ENCODE peak calls at places on chromosomes 2 and 18, in seven cellular contexts. One of them, this sample, is unnamed.

GRCh38 chr2:46448656-46449055 is 30.7 kb upstream of the TMEM247 start:
- DNase-seq in upper lobe of right lung: no peak
- DNase-seq in ELF-1: no peak
- DNase-seq in Calu3: no peak
- DNase-seq in mucosa of descending colon: no peak
- DNase-seq in putamen: no peak
- DNase-seq in caudate nucleus: no peak
- DNase-seq in this sample: no peak

GRCh38 chr2:99481941-99482340 is 7.9 kb downstream of the REV1 start:
- DNase-seq in ELF-1: peak; percentile 87
- DNase-seq in Calu3: no peak
- DNase-seq in caudate nucleus: no peak
- DNase-seq in upper lobe of right lung: no peak
- DNase-seq in putamen: no peak
- DNase-seq in mucosa of descending colon: peak; percentile 33
- DNase-seq in this sample: no peak

GRCh38 chr2:181891258-181891965 is at the start of gene ITPRID2:
- DNase-seq in Calu3: peak; percentile 92
- DNase-seq in putamen: peak; percentile 90
- DNase-seq in ELF-1: peak; percentile 84
- DNase-seq in upper lobe of right lung: peak; percentile 95
- DNase-seq in caudate nucleus: peak; percentile 46
- DNase-seq in mucosa of descending colon: peak; percentile 92
- DNase-seq in this sample: peak; percentile 92

GRCh38 chr2:232389327-232389726 is 10.8 kb downstream of the ALPP start:
- DNase-seq in ELF-1: no peak
- DNase-seq in mucosa of descending colon: no peak
- DNase-seq in putamen: no peak
- DNase-seq in Calu3: no peak
- DNase-seq in caudate nucleus: no peak
- DNase-seq in upper lobe of right lung: no peak
- DNase-seq in this sample: no peak

GRCh38 chr2:173386441-173387044 is 31.9 kb downstream of the CDCA7 start:
- DNase-seq in caudate nucleus: no peak
- DNase-seq in upper lobe of right lung: no peak
- DNase-seq in ELF-1: peak; percentile 13
- DNase-seq in mucosa of descending colon: no peak
- DNase-seq in putamen: no peak
- DNase-seq in Calu3: no peak
- DNase-seq in this sample: no peak

GRCh38 chr2:126777620-126777978 is 121.1 kb upstream of the TEX51 start:
- DNase-seq in ELF-1: no peak
- DNase-seq in mucosa of descending colon: no peak
- DNase-seq in putamen: no peak
- DNase-seq in Calu3: no peak
- DNase-seq in caudate nucleus: no peak
- DNase-seq in upper lobe of right lung: peak; percentile 6
- DNase-seq in this sample: no peak

GRCh38 chr18:32405588-32405987 is 65.1 kb downstream of the GAREM1 start:
- DNase-seq in upper lobe of right lung: no peak
- DNase-seq in caudate nucleus: no peak
- DNase-seq in putamen: no peak
- DNase-seq in mucosa of descending colon: no peak
- DNase-seq in Calu3: no peak
- DNase-seq in ELF-1: no peak
- DNase-seq in this sample: no peak

GRCh38 chr18:56085561-56085960 is 497.6 kb upstream of the TCF4 start:
- DNase-seq in putamen: no peak
- DNase-seq in mucosa of descending colon: no peak
- DNase-seq in ELF-1: no peak
- DNase-seq in caudate nucleus: no peak
- DNase-seq in upper lobe of right lung: no peak
- DNase-seq in Calu3: no peak
- DNase-seq in this sample: no peak

GRCh38 chr18:47997338-47997780 is 66.9 kb upstream of the SMAD2 start:
- DNase-seq in mucosa of descending colon: no peak
- DNase-seq in Calu3: peak; percentile 35
- DNase-seq in ELF-1: peak; percentile 80
- DNase-seq in caudate nucleus: no peak
- DNase-seq in upper lobe of right lung: no peak
- DNase-seq in putamen: no peak
- DNase-seq in this sample: no peak

GRCh38 chr2:43186679-43187374 is 39.6 kb downstream of the ZFP36L2 start:
- DNase-seq in Calu3: no peak
- DNase-seq in ELF-1: peak; percentile 94
- DNase-seq in upper lobe of right lung: no peak
- DNase-seq in putamen: no peak
- DNase-seq in caudate nucleus: no peak
- DNase-seq in mucosa of descending colon: peak; percentile 79
- DNase-seq in this sample: no peak

GRCh38 chr2:85264471-85264870 is 63.3 kb downstream of the TGOLN2 start:
- DNase-seq in mucosa of descending colon: no peak
- DNase-seq in upper lobe of right lung: no peak
- DNase-seq in caudate nucleus: no peak
- DNase-seq in putamen: no peak
- DNase-seq in Calu3: no peak
- DNase-seq in ELF-1: no peak
- DNase-seq in this sample: no peak

GRCh38 chr2:155733091-155733870 is 599.2 kb downstream of the NR4A2 start:
- DNase-seq in mucosa of descending colon: no peak
- DNase-seq in Calu3: no peak
- DNase-seq in ELF-1: no peak
- DNase-seq in putamen: peak; percentile 91
- DNase-seq in upper lobe of right lung: no peak
- DNase-seq in caudate nucleus: peak; percentile 3
- DNase-seq in this sample: no peak

GRCh38 chr2:26849056-26850001 is 1.4 kb downstream of the DPYSL5 start:
- DNase-seq in upper lobe of right lung: no peak
- DNase-seq in putamen: peak; percentile 29
- DNase-seq in ELF-1: peak; percentile 49
- DNase-seq in Calu3: no peak
- DNase-seq in caudate nucleus: no peak
- DNase-seq in mucosa of descending colon: no peak
- DNase-seq in this sample: no peak

GRCh38 chr18:59876310-59876626 is 23.5 kb upstream of the PMAIP1 start:
- DNase-seq in Calu3: no peak
- DNase-seq in mucosa of descending colon: no peak
- DNase-seq in upper lobe of right lung: no peak
- DNase-seq in putamen: no peak
- DNase-seq in ELF-1: no peak
- DNase-seq in caudate nucleus: no peak
- DNase-seq in this sample: no peak

GRCh38 chr2:94602466-94602865 is 268.8 kb upstream of the TEKT4 start:
- DNase-seq in ELF-1: no peak
- DNase-seq in upper lobe of right lung: no peak
- DNase-seq in mucosa of descending colon: no peak
- DNase-seq in caudate nucleus: no peak
- DNase-seq in putamen: no peak
- DNase-seq in Calu3: no peak
- DNase-seq in this sample: no peak

GRCh38 chr2:180656455-180656847 is 324.0 kb upstream of the UBE2E3 start:
- DNase-seq in mucosa of descending colon: no peak
- DNase-seq in ELF-1: no peak
- DNase-seq in upper lobe of right lung: no peak
- DNase-seq in Calu3: peak; percentile 42
- DNase-seq in caudate nucleus: no peak
- DNase-seq in putamen: no peak
- DNase-seq in this sample: no peak

GRCh38 chr2:54872783-54873182 is 149.3 kb downstream of the EML6 start:
- DNase-seq in caudate nucleus: no peak
- DNase-seq in Calu3: no peak
- DNase-seq in ELF-1: no peak
- DNase-seq in mucosa of descending colon: no peak
- DNase-seq in putamen: no peak
- DNase-seq in upper lobe of right lung: no peak
- DNase-seq in this sample: no peak